ENCODE peak calls at places on chromosomes 1 and 21, in five cellular contexts. Y is DMS53, J is transverse colon, W is GM03348, N is NCI-H1694. K is an unnamed sample.
A peak's percentile ranks its signal among the peaks of the same experiment; 100 is the strongest.

GRCh38 chr1:41333146-41333784 is 28.0 kb upstream of the FOXO6 start:
- DNase-seq in N (no peak), Y (no peak), W (no peak), J (no peak), K (no peak)

GRCh38 chr21:44758781-44759627 is 42.6 kb downstream of the UBE2G2 start:
- DNase-seq in N (no peak), W (no peak), Y (no peak), J (no peak), K (no peak)

GRCh38 chr1:112982328-112982727 is 26.3 kb upstream of the SLC16A1 start:
- DNase-seq in W (no peak), J (no peak), Y (no peak), N (no peak), K (no peak)

GRCh38 chr1:38221006-38221649 is 174.5 kb upstream of the POU3F1 start:
- DNase-seq in N (no peak), J (no peak), W (peak; percentile 91), Y (no peak), K (no peak)

GRCh38 chr1:6097117-6097595 is 51.5 kb downstream of the KCNAB2 start:
- DNase-seq in Y (no peak), N (no peak), W (no peak), J (no peak), K (peak; percentile 26)

GRCh38 chr1:169024800-169025253 is 81.7 kb upstream of the ATP1B1 start:
- DNase-seq in W (no peak), Y (no peak), N (no peak), J (no peak), K (no peak)

GRCh38 chr1:203663294-203663693 is 36.7 kb downstream of the ATP2B4 start:
- DNase-seq in J (no peak), Y (no peak), W (peak; percentile 73), N (no peak), K (no peak)

GRCh38 chr1:111359376-111359775 is 68.2 kb downstream of the OVGP1 start:
- DNase-seq in Y (no peak), J (no peak), W (no peak), N (no peak), K (no peak)

GRCh38 chr1:244210884-244211558 is 159.9 kb downstream of the ZBTB18 start:
- DNase-seq in N (no peak), J (no peak), W (no peak), Y (peak; percentile 51), K (no peak)

GRCh38 chr1:41274827-41275519 is 32.9 kb upstream of the SCMH1 start:
- DNase-seq in N (no peak), W (peak; percentile 69), Y (no peak), J (no peak), K (peak; percentile 8)

GRCh38 chr21:36288651-36289243 is 31.2 kb upstream of the MORC3 start:
- DNase-seq in W (no peak), Y (no peak), N (no peak), J (no peak), K (no peak)

GRCh38 chr1:224641030-224641429 is 24.9 kb downstream of the CNIH3 start:
- DNase-seq in Y (peak; percentile 88), W (no peak), J (peak; percentile 28), N (no peak), K (no peak)

GRCh38 chr1:167808104-167808503 is 86.3 kb downstream of the MPZL1 start:
- DNase-seq in J (no peak), W (no peak), N (no peak), Y (no peak), K (no peak)

GRCh38 chr1:215056584-215056983 is 26.0 kb upstream of the KCNK2 start:
- DNase-seq in Y (no peak), N (no peak), J (no peak), W (no peak), K (no peak)

GRCh38 chr1:188514917-188515316 is 1686.2 kb downstream of the PLA2G4A start:
- DNase-seq in Y (no peak), J (no peak), W (no peak), N (no peak), K (no peak)

GRCh38 chr1:18899363-18900049 is 2.8 kb downstream of the ALDH4A1 start:
- DNase-seq in N (no peak), J (no peak), Y (no peak), W (no peak), K (no peak)

GRCh38 chr1:37809942-37810341 is 1.9 kb upstream of the YRDC start:
- DNase-seq in J (no peak), N (no peak), W (no peak), Y (no peak), K (no peak)

GRCh38 chr1:80155371-80155770 is 1148.8 kb upstream of the ADGRL4 start:
- DNase-seq in W (no peak), J (no peak), Y (peak; percentile 48), N (no peak), K (no peak)

GRCh38 chr21:34280389-34280795 is 83.4 kb upstream of the KCNE2 start:
- DNase-seq in J (peak; percentile 9), W (peak; percentile 25), Y (no peak), N (no peak), K (no peak)